ENCODE peak calls at places on chromosomes 5 and 9, in nine cellular contexts. I is NCI-H2029; K is activated CD4-positive, alpha-beta T cell treated with anti-CD3 and anti-CD28 coated beads, Interleukin-2, amount 10 ng/mL, durations not matched to agents 7 days and 5 days; C is cardiac fibroblast; H is nephron progenitor cell; E is stimulated activated CD8-positive, alpha-beta memory T cell treated with anti-CD3 and anti-CD28 coated beads, Interleukin-4, amount 100 ng/mL, for 1 hour; W is epithelial cell of esophagus; O is HS-5; B is dorsolateral prefrontal cortex. D is an unnamed sample.

GRCh38 chr5:179368016-179368805 is 22.9 kb upstream of the ADAMTS2 start:
- DNase-seq in O (no peak), B (peak; percentile 26), I (no peak), K (no peak), E (no peak), C (no peak), H (no peak), W (no peak), D (no peak)

GRCh38 chr9:131505012-131505411 is 2.3 kb downstream of the POMT1 start:
- DNase-seq in C (no peak), B (no peak), O (no peak), E (no peak), H (no peak), W (no peak), K (no peak), I (no peak), D (no peak)

GRCh38 chr5:117623042-117623815 is 1048.6 kb upstream of the SEMA6A start:
- DNase-seq in E (no peak), O (no peak), I (no peak), C (peak; percentile 20), H (no peak), K (no peak), W (peak; percentile 52), B (no peak), D (peak; percentile 40)

GRCh38 chr5:162565-163337 is 28.5 kb upstream of the LRRC14B start:
- DNase-seq in K (no peak), O (no peak), E (no peak), B (no peak), W (no peak), I (no peak), H (no peak), C (no peak), D (no peak)

GRCh38 chr5:123450641-123451421 is 27.6 kb upstream of the CEP120 start:
- DNase-seq in W (peak; percentile 64), K (no peak), B (no peak), C (peak; percentile 68), E (no peak), H (no peak), O (no peak), I (peak; percentile 59), D (peak; percentile 38)

GRCh38 chr9:127846451-127847154 is 7.9 kb downstream of the ENG start:
- DNase-seq in K (no peak), B (no peak), H (no peak), I (no peak), W (no peak), O (no peak), C (no peak), E (no peak), D (no peak)

GRCh38 chr5:65760504-65761275 is 38.7 kb downstream of the NLN start:
- DNase-seq in C (peak; percentile 87), I (peak; percentile 67), W (peak; percentile 65), K (peak; percentile 75), E (peak; percentile 18), H (no peak), O (no peak), B (peak; percentile 53), D (no peak)

GRCh38 chr9:87770616-87771015 is 44.7 kb downstream of the CTSL start:
- DNase-seq in B (no peak), H (no peak), E (no peak), C (no peak), O (no peak), I (no peak), W (no peak), K (no peak), D (no peak)

GRCh38 chr9:136484153-136485048 is 1.6 kb upstream of the SEC16A start:
- DNase-seq in C (no peak), E (no peak), I (peak; percentile 35), H (peak; percentile 32), O (no peak), W (peak; percentile 82), K (no peak), B (no peak), D (peak; percentile 61)

GRCh38 chr9:125262217-125262991 is 778 bp downstream of the GAPVD1 start:
- DNase-seq in W (no peak), E (no peak), O (no peak), H (no peak), B (no peak), C (no peak), I (no peak), K (peak; percentile 18), D (no peak)

GRCh38 chr5:65871182-65871581 is 55.2 kb upstream of the ERBIN start:
- DNase-seq in W (peak; percentile 81), I (no peak), C (peak; percentile 29), O (no peak), B (no peak), E (no peak), H (no peak), K (no peak), D (peak; percentile 67)

GRCh38 chr9:84129529-84129928 is 148.9 kb downstream of the RMI1 start:
- DNase-seq in K (no peak), W (no peak), B (no peak), C (no peak), O (no peak), E (no peak), I (no peak), H (no peak), D (no peak)

GRCh38 chr5:73746608-73747007 is 120.6 kb downstream of the ARHGEF28 start:
- DNase-seq in E (no peak), B (no peak), W (no peak), K (no peak), I (no peak), C (no peak), H (no peak), O (no peak), D (no peak)

GRCh38 chr9:123867971-123868370 is 62.0 kb downstream of the DENND1A start:
- DNase-seq in H (no peak), I (no peak), B (no peak), K (no peak), E (no peak), W (no peak), C (peak; percentile 5), O (no peak), D (no peak)

D was measured in foreskin keratinocyte.